ENCODE peak calls at places on chromosomes 13 and 19, in four cellular contexts. I, T, Z and B are unnamed samples.

GRCh38 chr19:54231077-54231931 is 8.5 kb upstream of the LILRB3 start:
- DNase-seq in I (peak; percentile 79), T (peak; percentile 88), Z (peak; percentile 93), B (peak; percentile 79)

GRCh38 chr13:75901509-75901908 is 265.4 kb downstream of the LMO7 start:
- DNase-seq in I (no peak), T (no peak), Z (no peak), B (no peak)

GRCh38 chr13:20383058-20383457 is 142.6 kb downstream of the CRYL1 start:
- DNase-seq in I (no peak), T (no peak), Z (no peak), B (no peak)

GRCh38 chr19:35811317-35812219 is 1.1 kb downstream of the PRODH2 start:
- DNase-seq in I (no peak), T (no peak), Z (no peak), B (no peak)

GRCh38 chr19:51607077-51607476 is 23.1 kb downstream of the SIGLEC5 start:
- DNase-seq in I (no peak), T (no peak), Z (no peak), B (no peak)

GRCh38 chr19:8531470-8531869 is 17.5 kb upstream of the ZNF414 start:
- DNase-seq in I (no peak), T (no peak), Z (no peak), B (no peak)

GRCh38 chr19:20279516-20279915 is 112.5 kb downstream of the ZNF486 start:
- DNase-seq in I (no peak), T (no peak), Z (no peak), B (no peak)

GRCh38 chr13:65034266-65034665 is 2195.9 kb downstream of the PCDH9 start:
- DNase-seq in I (no peak), T (no peak), Z (no peak), B (no peak)

GRCh38 chr13:33582121-33582520 is 235.8 kb upstream of the RFC3 start:
- DNase-seq in I (no peak), T (no peak), Z (no peak), B (no peak)

GRCh38 chr13:32036762-32037161 is 5.2 kb downstream of the FRY start:
- DNase-seq in I (no peak), T (peak; percentile 40), Z (no peak), B (no peak)

DNA sequence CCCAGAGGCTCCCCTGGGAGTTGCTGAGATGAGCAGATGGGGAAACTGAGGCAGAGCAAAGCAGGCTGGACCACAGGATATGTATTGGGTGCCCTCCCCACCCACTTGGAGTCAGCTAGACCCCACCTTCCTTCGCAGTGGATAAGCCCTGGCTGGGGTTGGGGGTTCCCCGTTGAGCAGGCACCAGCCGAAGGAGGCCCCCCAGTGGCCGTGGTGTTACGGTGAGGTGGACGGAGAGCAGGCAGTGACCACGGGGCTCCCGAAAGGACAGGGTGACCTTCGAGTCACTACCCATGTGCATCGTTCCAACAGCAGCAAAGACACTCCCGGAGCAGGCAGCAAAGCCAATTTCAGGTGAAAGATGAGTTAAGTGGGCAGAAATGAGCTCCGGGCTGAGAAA is 62.4 kb upstream of the ADGRE5 start:
- DNase-seq in I (no peak), T (peak; percentile 24), Z (no peak), B (no peak)
- TF ChIP-seq CTCF in I (no peak), T (peak; percentile 15), Z (peak; percentile 36), B (no peak)

DNA sequence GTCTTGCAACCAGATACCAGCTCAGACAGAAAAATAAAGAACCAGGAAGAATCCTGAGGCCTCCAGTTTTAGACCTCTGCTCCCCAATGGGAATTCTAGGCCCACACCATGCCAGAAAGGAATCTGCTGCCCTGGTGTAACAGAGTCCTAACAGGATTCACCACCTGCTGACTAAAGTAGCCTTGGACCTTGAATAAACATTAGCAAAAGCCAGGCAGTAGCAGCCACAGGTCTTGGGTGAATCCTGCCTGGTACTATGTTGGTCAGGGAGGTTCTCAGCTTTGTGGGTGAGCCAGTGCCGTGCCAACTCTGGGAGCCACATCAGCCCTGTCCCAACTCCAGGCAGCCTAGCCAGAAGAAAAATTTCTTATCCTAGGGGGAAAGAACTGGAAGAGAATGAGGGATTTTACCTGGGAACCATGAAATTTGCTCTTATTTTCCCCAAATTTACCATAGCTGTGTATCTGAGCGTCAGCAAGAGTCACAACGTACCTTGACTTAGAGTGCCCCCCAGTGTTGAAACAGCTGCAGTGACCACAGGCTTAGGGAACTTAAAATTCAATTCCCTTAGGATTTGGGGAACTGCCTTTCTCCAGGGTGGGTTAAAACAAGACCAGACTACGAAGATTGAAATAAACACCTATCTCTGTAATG is 1895.6 kb upstream of the PRR20A start:
- DNase-seq in I (no peak), T (no peak), Z (no peak), B (no peak)
- TF ChIP-seq CTCF in I (no peak), T (no peak), Z (peak; percentile 70), B (no peak)

GRCh38 chr19:46753420-46754155 is 7.3 kb upstream of the STRN4 start:
- DNase-seq in I (peak; percentile 78), T (peak; percentile 76), Z (no peak), B (no peak)
- TF ChIP-seq CTCF in I (peak; percentile 55), T (peak; percentile 27), Z (peak; percentile 46), B (no peak)

GRCh38 chr19:30696514-30696913 is 324.3 kb downstream of the ZNF536 start:
- DNase-seq in I (no peak), T (no peak), Z (peak; percentile 51), B (no peak)

GRCh38 chr19:30693179-30693578 is 321.0 kb downstream of the ZNF536 start:
- DNase-seq in I (no peak), T (no peak), Z (no peak), B (no peak)

GRCh38 chr19:30694156-30694555 is 322.0 kb downstream of the ZNF536 start:
- DNase-seq in I (no peak), T (no peak), Z (no peak), B (no peak)

GRCh38 chr19:30692517-30692870 is 320.3 kb downstream of the ZNF536 start:
- DNase-seq in I (no peak), T (no peak), Z (no peak), B (no peak)

DNA sequence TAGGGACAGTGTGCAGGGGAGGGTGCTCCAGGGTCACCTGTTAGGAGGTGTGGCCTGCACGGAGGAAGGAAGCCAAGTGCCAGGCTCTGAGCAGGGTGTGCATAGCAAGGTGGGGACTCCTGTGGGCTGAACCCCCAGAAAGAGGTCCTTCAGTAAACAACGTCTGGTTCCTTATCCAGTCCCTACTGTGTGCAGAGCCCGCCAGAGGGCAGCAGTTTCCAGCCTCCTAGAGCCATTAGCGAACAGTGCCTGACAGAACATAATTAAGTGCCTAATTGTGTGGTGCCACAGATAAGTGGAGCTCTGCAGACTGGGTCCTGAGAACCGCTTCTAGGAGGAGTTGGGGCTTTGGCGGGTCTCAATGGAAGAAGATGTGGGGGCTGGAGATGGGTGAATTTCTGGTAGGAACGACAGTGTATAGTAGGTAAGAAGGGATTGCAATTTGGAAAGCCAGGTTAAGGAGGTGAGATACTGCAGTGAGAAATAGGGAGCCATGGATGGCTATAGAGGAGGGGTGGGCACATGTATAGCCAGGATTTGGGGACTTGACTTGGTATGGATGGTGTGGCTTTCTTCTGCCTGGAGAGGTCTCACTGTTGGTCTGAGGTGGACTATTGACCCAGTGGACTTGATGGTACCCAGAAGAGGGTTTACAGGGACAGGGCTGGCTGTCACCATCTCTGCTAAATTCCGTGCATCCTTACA is 323.1 kb downstream of the ZNF536 start:
- DNase-seq in I (no peak), T (no peak), Z (no peak), B (no peak)
- TF ChIP-seq CTCF in I (no peak), T (no peak), Z (peak; percentile 50), B (no peak)

GRCh38 chr13:114234266-114234644 is 442 bp upstream of the CDC16 start:
- DNase-seq in I (no peak), T (no peak), Z (no peak), B (no peak)

GRCh38 chr13:114235697-114236096 is 1.0 kb downstream of the CDC16 start:
- DNase-seq in I (no peak), T (no peak), Z (no peak), B (no peak)

GRCh38 chr13:114237415-114238112 is 2.9 kb downstream of the CDC16 start:
- DNase-seq in I (no peak), T (no peak), Z (no peak), B (no peak)

GRCh38 chr13:114236224-114236623 is 1.5 kb downstream of the CDC16 start:
- DNase-seq in I (no peak), T (no peak), Z (no peak), B (no peak)

DNA sequence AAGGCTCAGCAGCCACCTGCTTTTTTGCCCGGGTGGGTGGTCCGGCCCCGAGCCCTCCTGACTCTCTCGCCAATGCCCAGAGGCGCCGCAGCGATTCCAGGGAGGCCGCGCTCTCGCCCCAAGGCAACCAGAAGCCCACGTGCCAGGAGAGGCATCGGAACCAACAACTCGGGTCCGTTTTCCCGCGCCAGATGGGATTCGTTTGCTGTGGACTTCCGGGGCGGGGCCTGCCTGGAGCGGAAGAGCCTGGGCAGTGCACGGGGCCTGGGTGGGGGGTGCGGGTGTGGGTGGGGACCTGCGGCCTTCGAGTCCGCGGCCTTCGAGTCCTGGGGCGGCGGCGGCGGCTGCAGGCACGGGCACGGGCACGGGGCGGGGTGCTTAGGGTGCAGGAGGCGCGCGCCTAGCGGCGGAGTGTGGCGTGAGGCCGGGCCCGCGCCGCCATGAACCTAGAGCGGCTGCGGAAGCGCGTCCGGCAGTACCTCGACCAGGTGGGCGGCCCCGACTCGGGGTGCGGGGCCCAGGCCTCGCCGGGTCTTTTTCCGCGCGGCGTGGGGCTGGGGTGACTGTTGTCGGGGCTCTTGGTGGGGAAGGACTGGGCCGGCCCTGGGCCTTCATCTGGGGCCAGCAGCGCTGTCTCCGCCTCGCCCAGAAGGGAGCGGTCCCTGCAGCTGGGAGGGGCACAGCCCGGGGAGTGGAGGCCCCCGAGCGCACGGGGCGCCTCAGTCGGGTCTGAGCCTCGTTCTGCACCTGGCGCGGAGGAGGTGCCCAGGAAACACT is at the start of gene CDC16:
- DNase-seq in I (peak; percentile 83), T (peak; percentile 96), Z (peak; percentile 76), B (peak; percentile 79)
- TF ChIP-seq CTCF in I (peak; percentile 37), T (peak; percentile 26), Z (peak; percentile 26), B (no peak)

GRCh38 chr13:110832531-110832930 is 82.3 kb downstream of the ANKRD10 start:
- DNase-seq in I (no peak), T (no peak), Z (no peak), B (no peak)

GRCh38 chr13:110830800-110831371 is 84.0 kb downstream of the ANKRD10 start:
- DNase-seq in I (no peak), T (no peak), Z (no peak), B (no peak)

GRCh38 chr13:110832205-110832479 is 82.7 kb downstream of the ANKRD10 start:
- DNase-seq in I (no peak), T (no peak), Z (no peak), B (no peak)

GRCh38 chr13:110830331-110830730 is 84.5 kb downstream of the ANKRD10 start:
- DNase-seq in I (no peak), T (no peak), Z (no peak), B (no peak)

GRCh38 chr13:110831437-110832204 is 83.2 kb downstream of the ANKRD10 start:
- DNase-seq in I (no peak), T (no peak), Z (no peak), B (no peak)
- TF ChIP-seq CTCF in I (no peak), T (no peak), Z (no peak), B (no peak)

GRCh38 chr13:62167650-62168172 is 752.1 kb upstream of the PCDH20 start:
- DNase-seq in I (no peak), T (no peak), Z (no peak), B (no peak)
- TF ChIP-seq CTCF in I (no peak), T (no peak), Z (no peak), B (no peak)